ENCODE peak calls at places on chromosomes 12 and 14, in nine cellular contexts. T is Panc1, F is breast epithelium, V is left lung, E is keratinocyte, Z is AG09309, P is fibroblast of the aortic adventitia, C is tibial artery, H is lung. X is an unnamed sample.

GRCh38 chr12:113097716-113098427 is 37.7 kb downstream of the RASAL1 start:
- DNase-seq in T (no peak), E (no peak), C (no peak), V (no peak), P (peak; percentile 49), Z (no peak), H (no peak), F (no peak), X (no peak)

GRCh38 chr12:25929096-25929637 is 29.3 kb upstream of the RASSF8 start:
- DNase-seq in F (no peak), V (no peak), Z (peak; percentile 13), C (no peak), E (no peak), T (no peak), P (peak; percentile 61), H (no peak), X (no peak)

GRCh38 chr14:44657153-44657552 is 150.1 kb upstream of the FSCB start:
- DNase-seq in E (no peak), H (no peak), Z (no peak), C (no peak), T (no peak), F (no peak), V (no peak), P (peak; percentile 31), X (no peak)

GRCh38 chr12:7154042-7154441 is 23.9 kb downstream of the CLSTN3 start:
- DNase-seq in T (no peak), E (no peak), H (peak; percentile 67), F (no peak), P (no peak), V (no peak), Z (no peak), C (no peak), X (no peak)

GRCh38 chr12:51855586-51856428 is 7.3 kb upstream of the FIGNL2 start:
- DNase-seq in Z (no peak), P (peak; percentile 63), E (no peak), T (no peak), V (no peak), F (no peak), C (no peak), H (no peak), X (peak; percentile 79)

GRCh38 chr12:75488553-75488952 is 8.0 kb downstream of the GLIPR1 start:
- DNase-seq in F (no peak), C (no peak), P (peak; percentile 62), Z (no peak), T (no peak), E (no peak), V (no peak), H (no peak), X (no peak)

GRCh38 chr12:131105736-131106356 is 152.1 kb downstream of the ADGRD1 start:
- DNase-seq in P (no peak), C (peak; percentile 16), Z (no peak), H (no peak), E (no peak), T (no peak), V (peak; percentile 76), F (peak; percentile 45), X (no peak)

GRCh38 chr14:23562822-23563472 is 4.6 kb downstream of the AP1G2 start:
- DNase-seq in E (no peak), H (no peak), Z (no peak), F (no peak), P (peak; percentile 60), V (no peak), T (no peak), C (no peak), X (no peak)

GRCh38 chr14:20624495-20625070 is 16.9 kb downstream of the OR6S1 start:
- DNase-seq in V (peak; percentile 87), H (peak; percentile 66), T (no peak), F (no peak), P (peak; percentile 65), Z (no peak), C (peak; percentile 65), E (no peak), X (peak; percentile 51)

GRCh38 chr12:68971404-68971803 is 38.4 kb upstream of the CPM start:
- DNase-seq in F (no peak), P (peak; percentile 70), T (no peak), H (peak; percentile 31), V (no peak), C (no peak), E (peak; percentile 26), Z (peak; percentile 34), X (peak; percentile 67)

GRCh38 chr12:31231611-31232360 is 94.2 kb downstream of the SINHCAF start:
- DNase-seq in T (no peak), F (no peak), C (no peak), V (no peak), E (no peak), P (no peak), H (no peak), Z (no peak), X (no peak)

GRCh38 chr12:3229577-3229976 is 152.4 kb downstream of the TSPAN9 start:
- DNase-seq in E (no peak), F (no peak), T (no peak), H (no peak), V (no peak), P (no peak), C (no peak), Z (no peak), X (no peak)

GRCh38 chr12:34598851-34599529 is 576.7 kb downstream of the ALG10 start:
- DNase-seq in T (no peak), P (no peak), H (no peak), F (no peak), E (no peak), V (peak; percentile 26), C (no peak), Z (no peak), X (no peak)

GRCh38 chr12:18864900-18865561 is 127.1 kb downstream of the CAPZA3 start:
- DNase-seq in C (no peak), F (no peak), Z (peak; percentile 48), P (peak; percentile 70), V (no peak), E (peak; percentile 9), T (no peak), H (no peak), X (peak; percentile 38)

GRCh38 chr12:81797100-81797499 is 38.0 kb upstream of the PPFIA2 start:
- DNase-seq in T (no peak), E (no peak), V (no peak), C (no peak), Z (no peak), P (peak; percentile 9), F (no peak), H (no peak), X (no peak)
- TF ChIP-seq CTCF in T (peak; percentile 39), E (peak; percentile 19), V (peak; percentile 9), C (no peak), Z (no peak), P (peak; percentile 46), F (no peak), H (no peak), X (peak; percentile 56)

GRCh38 chr14:74609721-74610120 is 2.3 kb downstream of the LTBP2 start:
- DNase-seq in Z (no peak), F (no peak), H (no peak), P (peak; percentile 69), T (no peak), E (no peak), C (no peak), V (no peak), X (no peak)

GRCh38 chr14:74610199-74610865 is 1.7 kb downstream of the LTBP2 start:
- DNase-seq in T (no peak), F (no peak), V (no peak), H (no peak), C (no peak), Z (no peak), E (no peak), P (no peak), X (no peak)

GRCh38 chr14:74610866-74611671 is 968 bp downstream of the LTBP2 start:
- DNase-seq in E (no peak), T (no peak), P (peak; percentile 54), H (no peak), Z (no peak), C (peak; percentile 47), V (peak; percentile 84), F (no peak), X (no peak)

GRCh38 chr14:74606727-74607126 is 5.3 kb downstream of the LTBP2 start:
- DNase-seq in Z (no peak), C (no peak), H (no peak), V (no peak), P (no peak), F (no peak), T (no peak), E (no peak), X (no peak)

GRCh38 chr14:74608959-74609611 is 3.0 kb downstream of the LTBP2 start:
- DNase-seq in V (no peak), T (peak; percentile 86), C (peak; percentile 91), H (peak; percentile 85), Z (no peak), F (peak; percentile 89), P (peak; percentile 94), E (no peak), X (no peak)
- H3K4me3 ChIP-seq in V (no peak overlapping the region), T (peak overlapping the region; percentile 52), C (peak overlapping the region; percentile 77), H (no peak overlapping the region), Z (peak overlapping the region; percentile 76), F (peak overlapping the region; percentile 83), P (peak overlapping the region; percentile 72), E (no peak overlapping the region), X (no peak overlapping the region)

DNA sequence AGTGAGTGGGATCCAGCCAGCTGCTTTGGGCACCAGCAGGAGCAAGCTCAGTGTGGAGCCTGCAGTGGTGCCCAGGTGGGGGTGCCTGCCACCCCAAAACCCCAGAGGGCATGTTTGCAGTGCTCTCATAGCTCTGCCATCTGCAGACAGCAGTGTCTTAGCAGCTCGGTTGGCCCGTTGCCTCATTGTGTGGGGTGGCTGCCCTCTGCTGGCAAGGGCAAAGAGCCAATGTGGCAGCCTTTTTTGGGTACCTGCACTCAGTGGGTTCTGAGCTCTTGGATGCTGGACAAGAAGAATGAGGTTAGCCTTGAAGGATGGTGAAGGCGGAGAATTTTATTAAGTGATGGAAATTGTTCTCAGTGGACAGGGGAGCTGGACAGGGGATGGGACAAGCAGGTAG is 52.3 kb downstream of the NEUROD4 start:
- DNase-seq in H (peak; percentile 49), C (no peak), F (no peak), E (no peak), Z (no peak), T (no peak), V (peak; percentile 81), P (peak; percentile 6), X (no peak)
- TF ChIP-seq CTCF in H (no peak), C (no peak), F (no peak), E (peak; percentile 58), Z (peak; percentile 47), T (peak; percentile 71), V (peak; percentile 22), P (no peak), X (peak; percentile 73)

GRCh38 chr12:92987362-92987761 is 58.3 kb upstream of the EEA1 start:
- DNase-seq in V (no peak), E (peak; percentile 54), Z (peak; percentile 68), T (peak; percentile 27), F (no peak), P (peak; percentile 93), H (no peak), C (no peak), X (no peak)
- H3K4me3 ChIP-seq in V (no peak overlapping the region), E (no peak overlapping the region), Z (no peak overlapping the region), T (no peak overlapping the region), F (no peak overlapping the region), P (no peak overlapping the region), H (no peak overlapping the region), C (no peak overlapping the region), X (no peak overlapping the region)

DNA sequence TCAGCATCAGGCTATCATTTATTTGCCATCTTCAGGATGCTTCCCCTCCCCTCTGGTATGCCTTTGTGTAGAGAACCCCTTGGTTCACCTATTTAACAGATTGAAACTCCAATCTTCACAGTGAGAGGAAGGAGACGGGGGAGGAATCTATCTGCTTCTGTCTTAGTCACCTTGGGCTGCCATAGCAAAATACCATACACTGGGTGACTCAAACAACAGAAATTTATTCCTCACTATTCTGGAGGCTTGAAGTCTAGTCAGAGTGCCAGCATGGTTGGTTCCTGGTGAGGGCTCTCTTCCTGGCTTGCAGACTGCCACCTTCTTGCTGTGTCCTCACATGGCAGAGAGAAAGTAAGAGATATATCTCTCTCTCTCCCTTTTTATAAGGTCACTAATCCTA is 13.5 kb upstream of the EML1 start:
- DNase-seq in T (no peak), P (no peak), Z (no peak), H (no peak), F (no peak), V (no peak), C (no peak), E (peak; percentile 26), X (peak; percentile 20)
- TF ChIP-seq CTCF in T (no peak), P (no peak), Z (no peak), H (no peak), F (no peak), V (no peak), C (no peak), E (no peak), X (no peak)

X was measured in epithelial cell of proximal tubule.